ENCODE peak calls at places on chromosomes 5 and 9, in eight cellular contexts. G, X, B, M, A, O, R and Y are unnamed samples.

GRCh38 chr5:162786234-162786633 is 651.2 kb upstream of the CCNG1 start:
- DNase-seq in R (no peak), B (no peak), A (no peak), G (peak), X (no peak), O (no peak), M (no peak), Y (no peak)

GRCh38 chr9:108012886-108013665 is 523.5 kb upstream of the KLF4 start:
- DNase-seq in B (no peak), R (no peak), O (no peak), G (no peak), A (no peak), M (no peak), X (peak), Y (no peak)

GRCh38 chr9:87512321-87512720 is 14.7 kb downstream of the DAPK1 start:
- DNase-seq in A (no peak), M (no peak), G (no peak), X (no peak), R (no peak), B (no peak), O (no peak), Y (no peak)

GRCh38 chr9:127683723-127684122 is 23.1 kb upstream of the CFAP157 start:
- DNase-seq in X (no peak), O (no peak), R (no peak), B (no peak), G (no peak), M (no peak), A (no peak), Y (no peak)

GRCh38 chr5:171700331-171700935 is 85.2 kb upstream of the SMIM23 start:
- DNase-seq in B (no peak), O (no peak), A (no peak), G (no peak), X (no peak), R (no peak), M (no peak), Y (no peak)

GRCh38 chr5:145500712-145501111 is 334.4 kb downstream of the PRELID2 start:
- DNase-seq in R (no peak), G (no peak), B (no peak), M (no peak), A (no peak), X (no peak), O (peak), Y (no peak)

GRCh38 chr9:95581900-95582299 is 65.1 kb upstream of the PTCH1 start:
- DNase-seq in X (no peak), O (peak), M (no peak), R (no peak), A (no peak), B (no peak), G (no peak), Y (no peak)

GRCh38 chr5:57718155-57718554 is 235.5 kb upstream of the ACTBL2 start:
- DNase-seq in R (no peak), B (no peak), O (no peak), A (peak), G (no peak), M (peak), X (no peak), Y (no peak)

GRCh38 chr9:138105561-138106505 is 228.3 kb downstream of the CACNA1B start:
- DNase-seq in R (no peak), B (no peak), G (no peak), O (no peak), X (no peak), A (no peak), M (no peak), Y (no peak)

GRCh38 chr9:3708751-3709150 is 182.9 kb upstream of the RFX3 start:
- DNase-seq in O (peak), M (no peak), B (no peak), A (peak), X (no peak), R (no peak), G (no peak), Y (no peak)

GRCh38 chr5:74092761-74093160 is 466.8 kb downstream of the ARHGEF28 start:
- DNase-seq in M (no peak), G (no peak), A (no peak), O (no peak), R (no peak), B (no peak), X (no peak), Y (no peak)

GRCh38 chr5:109877670-109878045 is 187.9 kb downstream of the MAN2A1 start:
- DNase-seq in A (no peak), O (no peak), G (no peak), M (no peak), B (no peak), R (no peak), X (no peak), Y (no peak)

GRCh38 chr9:136707011-136707410 is 5.4 kb upstream of the DIPK1B start:
- DNase-seq in O (no peak), X (no peak), B (no peak), A (no peak), G (no peak), M (no peak), R (no peak), Y (no peak)

GRCh38 chr9:89408628-89409101 is 89.2 kb downstream of the SEMA4D start:
- DNase-seq in M (no peak), O (no peak), G (no peak), X (no peak), A (no peak), R (peak), B (peak), Y (no peak)

GRCh38 chr9:123753669-123754307 is 176.1 kb downstream of the DENND1A start:
- DNase-seq in A (no peak), R (no peak), G (no peak), X (no peak), O (no peak), M (no peak), B (no peak), Y (no peak)

GRCh38 chr9:37338218-37338617 is 84.3 kb upstream of the GRHPR start:
- DNase-seq in G (no peak), R (no peak), M (no peak), A (no peak), X (no peak), B (no peak), O (no peak), Y (no peak)

GRCh38 chr9:26551971-26552370 is 340.6 kb downstream of the CAAP1 start:
- DNase-seq in M (no peak), G (no peak), R (no peak), A (no peak), B (no peak), O (no peak), X (no peak), Y (no peak)

GRCh38 chr5:56481147-56481997 is 248.2 kb upstream of the ANKRD55 start:
- DNase-seq in R (peak), M (no peak), B (peak), G (peak), X (peak), O (peak), A (peak), Y (peak)

GRCh38 chr9:77807295-77807694 is 159.2 kb upstream of the GNA14 start:
- DNase-seq in O (no peak), R (no peak), M (peak), B (no peak), A (peak), G (peak), X (no peak), Y (no peak)

GRCh38 chr5:6081727-6082210 is 296.6 kb downstream of the MED10 start:
- DNase-seq in B (no peak), X (no peak), A (no peak), O (no peak), G (no peak), M (no peak), R (no peak), Y (no peak)

GRCh38 chr9:2506310-2506709 is 115.3 kb upstream of the VLDLR start:
- DNase-seq in G (no peak), B (no peak), M (no peak), A (no peak), R (no peak), O (no peak), X (no peak), Y (no peak)

GRCh38 chr5:5881294-5881693 is 458.8 kb downstream of the ICE1 start:
- DNase-seq in M (no peak), O (peak), X (peak), R (no peak), B (no peak), G (no peak), A (no peak), Y (no peak)

GRCh38 chr9:27162045-27162444 is 53.0 kb downstream of the TEK start:
- DNase-seq in B (no peak), M (no peak), X (no peak), R (no peak), A (peak), O (no peak), G (no peak), Y (no peak)

GRCh38 chr5:91175708-91176107 is 207.4 kb downstream of the ARRDC3 start:
- DNase-seq in O (no peak), M (no peak), R (no peak), B (no peak), A (no peak), G (no peak), X (no peak), Y (no peak)

GRCh38 chr9:26326473-26327044 is 566.0 kb downstream of the CAAP1 start:
- DNase-seq in A (peak), B (peak), X (peak), O (peak), M (peak), R (no peak), G (peak), Y (no peak)

GRCh38 chr5:6598351-6598900 is 34.4 kb downstream of the NSUN2 start:
- DNase-seq in G (no peak), O (no peak), B (no peak), M (no peak), A (peak), R (no peak), X (no peak), Y (no peak)

GRCh38 chr9:122394265-122395242 is 23.7 kb downstream of the PTGS1 start:
- DNase-seq in O (peak), M (no peak), X (no peak), R (no peak), A (peak), G (no peak), B (no peak), Y (peak)